ENCODE peak calls at places on chromosomes 7 and 10, in five cellular contexts. One of them, this sample, is unnamed.

GRCh38 chr10:120580651-120581259 is 123.7 kb downstream of the PLPP4 start:
- DNase-seq in WTC11: no peak
- DNase-seq in kidney glomerular epithelial cell: peak
- DNase-seq in epithelial cell of esophagus: no peak
- DNase-seq in stimulated activated CD8-positive, alpha-beta memory T cell treated with anti-CD3 and anti-CD28 coated beads, Interleukin-4, amount 100 ng/mL, for 1 hour: no peak
- DNase-seq in this sample: no peak

GRCh38 chr7:746074-747061 is 19.3 kb upstream of the PRKAR1B start:
- DNase-seq in WTC11: no peak
- DNase-seq in kidney glomerular epithelial cell: no peak
- DNase-seq in epithelial cell of esophagus: no peak
- DNase-seq in stimulated activated CD8-positive, alpha-beta memory T cell treated with anti-CD3 and anti-CD28 coated beads, Interleukin-4, amount 100 ng/mL, for 1 hour: no peak
- DNase-seq in this sample: peak

GRCh38 chr10:132690821-132691610 is 94.9 kb downstream of the NKX6-2 start:
- DNase-seq in WTC11: peak
- DNase-seq in kidney glomerular epithelial cell: no peak
- DNase-seq in epithelial cell of esophagus: no peak
- DNase-seq in stimulated activated CD8-positive, alpha-beta memory T cell treated with anti-CD3 and anti-CD28 coated beads, Interleukin-4, amount 100 ng/mL, for 1 hour: no peak
- DNase-seq in this sample: peak

GRCh38 chr10:73262105-73262730 is 9.8 kb upstream of the MRPS16 start:
- DNase-seq in WTC11: no peak
- DNase-seq in kidney glomerular epithelial cell: peak
- DNase-seq in epithelial cell of esophagus: peak
- DNase-seq in stimulated activated CD8-positive, alpha-beta memory T cell treated with anti-CD3 and anti-CD28 coated beads, Interleukin-4, amount 100 ng/mL, for 1 hour: no peak
- DNase-seq in this sample: no peak

GRCh38 chr10:80390740-80391139 is 17.6 kb upstream of the PRXL2A start:
- DNase-seq in WTC11: no peak
- DNase-seq in kidney glomerular epithelial cell: no peak
- DNase-seq in epithelial cell of esophagus: no peak
- DNase-seq in stimulated activated CD8-positive, alpha-beta memory T cell treated with anti-CD3 and anti-CD28 coated beads, Interleukin-4, amount 100 ng/mL, for 1 hour: no peak
- DNase-seq in this sample: no peak

GRCh38 chr10:72567421-72567820 is 58.5 kb downstream of the MICU1 start:
- DNase-seq in WTC11: no peak
- DNase-seq in kidney glomerular epithelial cell: peak
- DNase-seq in epithelial cell of esophagus: peak
- DNase-seq in stimulated activated CD8-positive, alpha-beta memory T cell treated with anti-CD3 and anti-CD28 coated beads, Interleukin-4, amount 100 ng/mL, for 1 hour: no peak
- DNase-seq in this sample: no peak

GRCh38 chr10:69885379-69886156 is 83.9 kb downstream of the COL13A1 start:
- DNase-seq in WTC11: no peak
- DNase-seq in kidney glomerular epithelial cell: no peak
- DNase-seq in epithelial cell of esophagus: no peak
- DNase-seq in stimulated activated CD8-positive, alpha-beta memory T cell treated with anti-CD3 and anti-CD28 coated beads, Interleukin-4, amount 100 ng/mL, for 1 hour: no peak
- DNase-seq in this sample: no peak

GRCh38 chr10:112235920-112236319 is 47.3 kb upstream of the TECTB start:
- DNase-seq in WTC11: no peak
- DNase-seq in kidney glomerular epithelial cell: no peak
- DNase-seq in epithelial cell of esophagus: peak
- DNase-seq in stimulated activated CD8-positive, alpha-beta memory T cell treated with anti-CD3 and anti-CD28 coated beads, Interleukin-4, amount 100 ng/mL, for 1 hour: no peak
- DNase-seq in this sample: no peak